ENCODE peak calls at places on chromosomes 3 and 15, in five cellular contexts. T is IMR-90; F is PC-3; J is CD8-positive, alpha-beta T cell; U is ovary. Q is an unnamed sample. For H3K4me1, the result is how much of the 10 kb centered on the place peaks cover.

GRCh38 chr3:25156526-25157075 is 271.5 kb upstream of the RARB start:
- DNase-seq in T (peak), F (peak), J (no peak), U (no peak), Q (peak)

GRCh38 chr3:183392166-183393034 is 36.0 kb downstream of the MCF2L2 start:
- DNase-seq in T (peak), F (no peak), J (no peak), U (no peak), Q (no peak)

GRCh38 chr15:58597943-58598828 is 151.3 kb downstream of the ADAM10 start:
- DNase-seq in T (no peak), F (no peak), J (no peak), U (no peak), Q (no peak)

GRCh38 chr15:47506543-47507090 is 210.7 kb upstream of the SEMA6D start:
- DNase-seq in T (no peak), F (no peak), J (no peak), U (peak), Q (no peak)

GRCh38 chr3:121545049-121545563 is 682 bp downstream of the POLQ start:
- DNase-seq in T (no peak), F (peak), J (no peak), U (no peak), Q (no peak)

GRCh38 chr3:21138085-21138484 is 612.9 kb downstream of the ZNF385D start:
- DNase-seq in T (no peak), F (no peak), J (no peak), U (no peak), Q (no peak)

GRCh38 chr3:147462856-147463255 is 53.7 kb downstream of the ZIC1 start:
- DNase-seq in T (no peak), F (no peak), J (no peak), U (no peak), Q (no peak)

GRCh38 chr3:188349276-188349962 is 195.5 kb downstream of the LPP start:
- DNase-seq in T (no peak), F (peak), J (no peak), U (no peak), Q (no peak)

GRCh38 chr15:85730001-85730820 is 64.5 kb downstream of the KLHL25 start:
- DNase-seq in T (peak), F (peak), J (no peak), U (no peak), Q (no peak)

GRCh38 chr3:23931597-23931996 is 13.5 kb upstream of the NR1D2 start:
- DNase-seq in T (no peak), F (no peak), J (no peak), U (no peak), Q (no peak)

GRCh38 chr3:197154-197855 is 742 bp downstream of the CHL1 start:
- DNase-seq in T (no peak), F (no peak), J (no peak), U (peak), Q (peak)

GRCh38 chr3:197891-198491 is 1.4 kb downstream of the CHL1 start:
- DNase-seq in T (no peak), F (no peak), J (no peak), U (peak), Q (no peak)

GRCh38 chr3:195662-196061 is 901 bp upstream of the CHL1 start:
- DNase-seq in T (no peak), F (no peak), J (no peak), U (no peak), Q (no peak)

GRCh38 chr3:194421-194820 is 2.1 kb upstream of the CHL1 start:
- DNase-seq in T (no peak), F (no peak), J (no peak), U (no peak), Q (no peak)

GRCh38 chr3:196322-197153 is at the start of gene CHL1:
- DNase-seq in T (no peak), F (no peak), J (no peak), U (peak), Q (no peak)
- TF ChIP-seq CTCF in T (no peak), F (no peak), J (no peak), U (no peak), Q (no peak)

GRCh38 chr15:51802593-51802992 is 26.9 kb upstream of the TMOD3 start:
- DNase-seq in T (no peak), F (no peak), J (no peak), U (no peak), Q (no peak)

GRCh38 chr15:51803961-51804360 is 25.5 kb upstream of the TMOD3 start:
- DNase-seq in T (peak), F (peak), J (no peak), U (no peak), Q (no peak)

GRCh38 chr15:51799174-51799907 is 30.1 kb upstream of the TMOD3 start:
- DNase-seq in T (no peak), F (no peak), J (no peak), U (no peak), Q (no peak)

GRCh38 chr15:51799908-51800252 is 29.6 kb upstream of the TMOD3 start:
- DNase-seq in T (no peak), F (no peak), J (no peak), U (no peak), Q (no peak)

GRCh38 chr15:51801391-51801835 is 28.0 kb upstream of the TMOD3 start:
- DNase-seq in T (peak), F (peak), J (no peak), U (no peak), Q (peak)
- H3K4me1 ChIP-seq in T (under half), F (under half), J (under half), U (under half), Q (under half)

DNA sequence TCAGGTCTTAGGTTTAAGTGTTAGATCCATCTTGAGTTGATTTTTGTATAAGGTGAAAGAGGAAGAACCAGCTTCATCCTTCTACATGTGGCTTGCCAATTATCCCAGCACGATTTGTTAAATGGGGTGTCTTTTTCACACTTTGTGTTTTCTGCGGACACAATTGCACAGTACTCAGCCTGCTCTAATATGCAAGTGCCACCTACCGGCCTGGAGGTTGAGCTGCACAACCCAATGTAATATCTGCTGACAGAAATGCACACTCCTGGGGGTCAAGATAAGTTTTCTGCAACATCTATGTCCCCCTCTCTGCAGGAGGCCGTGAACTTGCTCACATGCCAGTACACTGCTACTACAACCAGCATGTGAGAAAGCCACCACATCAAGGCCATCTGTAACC is 791.9 kb upstream of the ROBO1 start:
- DNase-seq in T (no peak), F (no peak), J (no peak), U (no peak), Q (no peak)
- TF ChIP-seq CTCF in T (no peak), F (peak), J (no peak), U (no peak), Q (no peak)

DNA sequence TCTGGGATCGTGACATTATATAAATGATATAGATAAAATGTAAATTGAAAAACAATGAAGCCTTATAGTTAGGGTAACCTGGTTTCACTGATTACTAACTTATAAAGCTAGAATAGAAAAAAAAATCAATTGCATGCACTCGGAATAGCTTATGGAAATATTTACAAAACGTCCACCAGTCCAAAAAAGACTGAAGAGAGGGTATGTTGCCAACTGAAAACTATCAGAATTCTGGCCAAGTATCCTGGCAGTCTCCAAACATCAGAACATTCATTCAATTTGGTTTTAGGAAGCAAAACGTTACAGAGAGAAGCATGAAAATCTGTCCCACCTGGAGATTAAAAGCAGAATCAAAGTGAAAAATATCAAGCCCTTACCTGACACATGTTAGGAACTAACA is 892.4 kb downstream of the ROBO1 start:
- DNase-seq in T (no peak), F (no peak), J (no peak), U (no peak), Q (no peak)
- H3K4me1 ChIP-seq in T (under half), F (under half), J (under half), U (under half), Q (under half)

GRCh38 chr15:73284073-73284472 is 84.7 kb downstream of the HCN4 start:
- DNase-seq in T (peak), F (peak), J (no peak), U (no peak), Q (no peak)
- TF ChIP-seq CTCF in T (peak), F (peak), J (no peak), U (no peak), Q (peak)

GRCh38 chr3:146164506-146164905 is 3.5 kb upstream of the PLOD2 start:
- DNase-seq in T (no peak), F (peak), J (no peak), U (no peak), Q (no peak)
- H3K4me1 ChIP-seq in T (under half), F (half or more), J (under half), U (under half), Q (under half)

Q was measured in heart right ventricle.